ENCODE peak calls at places on chromosomes 12 and 14, in seven cellular contexts. One of them, this sample, is unnamed.

GRCh38 chr12:49367381-49368239 is at the start of gene SPATS2:
- DNase-seq in EL: peak
- DNase-seq in glomerular endothelial cell: no peak
- DNase-seq in mucosa of gallbladder: peak
- DNase-seq in HFF-Myc: no peak
- DNase-seq in cardiac muscle cell: no peak
- DNase-seq in choroid plexus epithelial cell: peak
- DNase-seq in this sample: peak

GRCh38 chr12:70048521-70049245 is 194.6 kb upstream of the CNOT2 start:
- DNase-seq in EL: no peak
- DNase-seq in glomerular endothelial cell: no peak
- DNase-seq in mucosa of gallbladder: no peak
- DNase-seq in HFF-Myc: no peak
- DNase-seq in cardiac muscle cell: no peak
- DNase-seq in choroid plexus epithelial cell: no peak
- DNase-seq in this sample: no peak

GRCh38 chr12:100715976-100716657 is 78.5 kb upstream of the ANO4 start:
- DNase-seq in EL: no peak
- DNase-seq in glomerular endothelial cell: no peak
- DNase-seq in mucosa of gallbladder: no peak
- DNase-seq in HFF-Myc: no peak
- DNase-seq in cardiac muscle cell: no peak
- DNase-seq in choroid plexus epithelial cell: no peak
- DNase-seq in this sample: no peak

GRCh38 chr12:90899456-90900182 is 55.4 kb downstream of the CCER1 start:
- DNase-seq in EL: peak
- DNase-seq in glomerular endothelial cell: no peak
- DNase-seq in mucosa of gallbladder: no peak
- DNase-seq in HFF-Myc: no peak
- DNase-seq in cardiac muscle cell: no peak
- DNase-seq in choroid plexus epithelial cell: peak
- DNase-seq in this sample: no peak

GRCh38 chr14:35386673-35387125 is 17.9 kb downstream of the NFKBIA start:
- DNase-seq in EL: no peak
- DNase-seq in glomerular endothelial cell: no peak
- DNase-seq in mucosa of gallbladder: no peak
- DNase-seq in HFF-Myc: no peak
- DNase-seq in cardiac muscle cell: peak
- DNase-seq in choroid plexus epithelial cell: peak
- DNase-seq in this sample: no peak

GRCh38 chr12:108621161-108621560 is 12.5 kb downstream of the SELPLG start:
- DNase-seq in EL: no peak
- DNase-seq in glomerular endothelial cell: no peak
- DNase-seq in mucosa of gallbladder: no peak
- DNase-seq in HFF-Myc: no peak
- DNase-seq in cardiac muscle cell: no peak
- DNase-seq in choroid plexus epithelial cell: no peak
- DNase-seq in this sample: no peak

GRCh38 chr12:52577316-52577715 is 3.7 kb upstream of the KRT74 start:
- DNase-seq in EL: no peak
- DNase-seq in glomerular endothelial cell: no peak
- DNase-seq in mucosa of gallbladder: no peak
- DNase-seq in HFF-Myc: no peak
- DNase-seq in cardiac muscle cell: no peak
- DNase-seq in choroid plexus epithelial cell: no peak
- DNase-seq in this sample: no peak

GRCh38 chr14:65476942-65477318 is 64.4 kb downstream of the FUT8 start:
- DNase-seq in EL: no peak
- DNase-seq in glomerular endothelial cell: no peak
- DNase-seq in mucosa of gallbladder: no peak
- DNase-seq in HFF-Myc: no peak
- DNase-seq in cardiac muscle cell: no peak
- DNase-seq in choroid plexus epithelial cell: no peak
- DNase-seq in this sample: no peak

GRCh38 chr12:85183855-85184254 is 96.2 kb upstream of the ALX1 start:
- DNase-seq in EL: no peak
- DNase-seq in glomerular endothelial cell: no peak
- DNase-seq in mucosa of gallbladder: no peak
- DNase-seq in HFF-Myc: no peak
- DNase-seq in cardiac muscle cell: no peak
- DNase-seq in choroid plexus epithelial cell: no peak
- DNase-seq in this sample: no peak

GRCh38 chr14:74558655-74559054 is 53.4 kb downstream of the LTBP2 start:
- DNase-seq in EL: no peak
- DNase-seq in glomerular endothelial cell: no peak
- DNase-seq in mucosa of gallbladder: no peak
- DNase-seq in HFF-Myc: no peak
- DNase-seq in cardiac muscle cell: no peak
- DNase-seq in choroid plexus epithelial cell: peak
- DNase-seq in this sample: no peak

GRCh38 chr12:31214626-31215520 is 111.1 kb downstream of the SINHCAF start:
- DNase-seq in EL: no peak
- DNase-seq in glomerular endothelial cell: no peak
- DNase-seq in mucosa of gallbladder: no peak
- DNase-seq in HFF-Myc: no peak
- DNase-seq in cardiac muscle cell: no peak
- DNase-seq in choroid plexus epithelial cell: no peak
- DNase-seq in this sample: no peak

GRCh38 chr12:43805857-43806736 is at the start of gene TWF1:
- DNase-seq in EL: peak
- DNase-seq in glomerular endothelial cell: peak
- DNase-seq in mucosa of gallbladder: peak
- DNase-seq in HFF-Myc: no peak
- DNase-seq in cardiac muscle cell: peak
- DNase-seq in choroid plexus epithelial cell: peak
- DNase-seq in this sample: peak

GRCh38 chr14:23831591-23831990 is 122.0 kb upstream of the DHRS4 start:
- DNase-seq in EL: no peak
- DNase-seq in glomerular endothelial cell: no peak
- DNase-seq in mucosa of gallbladder: no peak
- DNase-seq in HFF-Myc: no peak
- DNase-seq in cardiac muscle cell: no peak
- DNase-seq in choroid plexus epithelial cell: peak
- DNase-seq in this sample: no peak

GRCh38 chr14:68922201-68922613 is 56.9 kb downstream of the ACTN1 start:
- DNase-seq in EL: no peak
- DNase-seq in glomerular endothelial cell: no peak
- DNase-seq in mucosa of gallbladder: no peak
- DNase-seq in HFF-Myc: peak
- DNase-seq in cardiac muscle cell: no peak
- DNase-seq in choroid plexus epithelial cell: no peak
- DNase-seq in this sample: no peak

GRCh38 chr12:46133751-46134150 is 135.1 kb downstream of the SLC38A1 start:
- DNase-seq in EL: no peak
- DNase-seq in glomerular endothelial cell: no peak
- DNase-seq in mucosa of gallbladder: no peak
- DNase-seq in HFF-Myc: no peak
- DNase-seq in cardiac muscle cell: no peak
- DNase-seq in choroid plexus epithelial cell: peak
- DNase-seq in this sample: no peak

GRCh38 chr12:39490500-39491276 is 47.8 kb upstream of the KIF21A start:
- DNase-seq in EL: peak
- DNase-seq in glomerular endothelial cell: no peak
- DNase-seq in mucosa of gallbladder: no peak
- DNase-seq in HFF-Myc: no peak
- DNase-seq in cardiac muscle cell: no peak
- DNase-seq in choroid plexus epithelial cell: peak
- DNase-seq in this sample: no peak

GRCh38 chr14:67636361-67636919 is 16.7 kb downstream of the ARG2 start:
- DNase-seq in EL: no peak
- DNase-seq in glomerular endothelial cell: no peak
- DNase-seq in mucosa of gallbladder: no peak
- DNase-seq in HFF-Myc: no peak
- DNase-seq in cardiac muscle cell: no peak
- DNase-seq in choroid plexus epithelial cell: peak
- DNase-seq in this sample: no peak

GRCh38 chr12:92538970-92539749 is 163.6 kb upstream of the PLEKHG7 start:
- DNase-seq in EL: peak
- DNase-seq in glomerular endothelial cell: peak
- DNase-seq in mucosa of gallbladder: peak
- DNase-seq in HFF-Myc: peak
- DNase-seq in cardiac muscle cell: no peak
- DNase-seq in choroid plexus epithelial cell: peak
- DNase-seq in this sample: no peak

GRCh38 chr14:58673722-58674121 is 36.0 kb downstream of the DACT1 start:
- DNase-seq in EL: no peak
- DNase-seq in glomerular endothelial cell: no peak
- DNase-seq in mucosa of gallbladder: no peak
- DNase-seq in HFF-Myc: no peak
- DNase-seq in cardiac muscle cell: no peak
- DNase-seq in choroid plexus epithelial cell: no peak
- DNase-seq in this sample: no peak

GRCh38 chr12:46523863-46524770 is 151.5 kb upstream of the SLC38A2 start:
- DNase-seq in EL: peak
- DNase-seq in glomerular endothelial cell: no peak
- DNase-seq in mucosa of gallbladder: no peak
- DNase-seq in HFF-Myc: peak
- DNase-seq in cardiac muscle cell: no peak
- DNase-seq in choroid plexus epithelial cell: peak
- DNase-seq in this sample: no peak

GRCh38 chr12:75994069-75994740 is 37.4 kb downstream of the PHLDA1 start:
- DNase-seq in EL: no peak
- DNase-seq in glomerular endothelial cell: no peak
- DNase-seq in mucosa of gallbladder: no peak
- DNase-seq in HFF-Myc: no peak
- DNase-seq in cardiac muscle cell: no peak
- DNase-seq in choroid plexus epithelial cell: no peak
- DNase-seq in this sample: no peak

GRCh38 chr12:58811346-58811745 is 109.0 kb downstream of the LRIG3 start:
- DNase-seq in EL: no peak
- DNase-seq in glomerular endothelial cell: no peak
- DNase-seq in mucosa of gallbladder: no peak
- DNase-seq in HFF-Myc: no peak
- DNase-seq in cardiac muscle cell: no peak
- DNase-seq in choroid plexus epithelial cell: no peak
- DNase-seq in this sample: no peak

GRCh38 chr12:123444396-123445026 is 8.0 kb upstream of the RILPL2 start:
- DNase-seq in EL: no peak
- DNase-seq in glomerular endothelial cell: no peak
- DNase-seq in mucosa of gallbladder: no peak
- DNase-seq in HFF-Myc: no peak
- DNase-seq in cardiac muscle cell: no peak
- DNase-seq in choroid plexus epithelial cell: peak
- DNase-seq in this sample: no peak

GRCh38 chr12:45348986-45349385 is 133.1 kb downstream of the ANO6 start:
- DNase-seq in EL: no peak
- DNase-seq in glomerular endothelial cell: no peak
- DNase-seq in mucosa of gallbladder: no peak
- DNase-seq in HFF-Myc: no peak
- DNase-seq in cardiac muscle cell: no peak
- DNase-seq in choroid plexus epithelial cell: no peak
- DNase-seq in this sample: no peak

GRCh38 chr12:43586646-43587245 is 34.7 kb upstream of the ADAMTS20 start:
- DNase-seq in EL: no peak
- DNase-seq in glomerular endothelial cell: no peak
- DNase-seq in mucosa of gallbladder: no peak
- DNase-seq in HFF-Myc: no peak
- DNase-seq in cardiac muscle cell: no peak
- DNase-seq in choroid plexus epithelial cell: no peak
- DNase-seq in this sample: no peak

GRCh38 chr14:68950111-68950510 is 29.0 kb downstream of the ACTN1 start:
- DNase-seq in EL: peak
- DNase-seq in glomerular endothelial cell: no peak
- DNase-seq in mucosa of gallbladder: no peak
- DNase-seq in HFF-Myc: no peak
- DNase-seq in cardiac muscle cell: no peak
- DNase-seq in choroid plexus epithelial cell: peak
- DNase-seq in this sample: no peak

GRCh38 chr14:89792489-89793366 is 161.8 kb downstream of the EFCAB11 start:
- DNase-seq in EL: peak
- DNase-seq in glomerular endothelial cell: no peak
- DNase-seq in mucosa of gallbladder: no peak
- DNase-seq in HFF-Myc: no peak
- DNase-seq in cardiac muscle cell: no peak
- DNase-seq in choroid plexus epithelial cell: no peak
- DNase-seq in this sample: no peak

GRCh38 chr12:50132505-50133135 is 20.6 kb downstream of the COX14 start:
- DNase-seq in EL: no peak
- DNase-seq in glomerular endothelial cell: no peak
- DNase-seq in mucosa of gallbladder: no peak
- DNase-seq in HFF-Myc: no peak
- DNase-seq in cardiac muscle cell: peak
- DNase-seq in choroid plexus epithelial cell: peak
- DNase-seq in this sample: no peak

GRCh38 chr12:77239617-77240016 is 174.2 kb upstream of the E2F7 start:
- DNase-seq in EL: no peak
- DNase-seq in glomerular endothelial cell: no peak
- DNase-seq in mucosa of gallbladder: no peak
- DNase-seq in HFF-Myc: no peak
- DNase-seq in cardiac muscle cell: no peak
- DNase-seq in choroid plexus epithelial cell: no peak
- DNase-seq in this sample: no peak

GRCh38 chr12:52321433-52321832 is 235 bp upstream of the KRT83 start:
- DNase-seq in EL: no peak
- DNase-seq in glomerular endothelial cell: no peak
- DNase-seq in mucosa of gallbladder: no peak
- DNase-seq in HFF-Myc: no peak
- DNase-seq in cardiac muscle cell: no peak
- DNase-seq in choroid plexus epithelial cell: no peak
- DNase-seq in this sample: no peak

GRCh38 chr14:21092147-21093011 is 6.1 kb downstream of the ZNF219 start:
- DNase-seq in EL: peak
- DNase-seq in glomerular endothelial cell: no peak
- DNase-seq in mucosa of gallbladder: peak
- DNase-seq in HFF-Myc: no peak
- DNase-seq in cardiac muscle cell: peak
- DNase-seq in choroid plexus epithelial cell: peak
- DNase-seq in this sample: peak

GRCh38 chr12:89273525-89273924 is 78.8 kb downstream of the DUSP6 start:
- DNase-seq in EL: no peak
- DNase-seq in glomerular endothelial cell: no peak
- DNase-seq in mucosa of gallbladder: no peak
- DNase-seq in HFF-Myc: no peak
- DNase-seq in cardiac muscle cell: no peak
- DNase-seq in choroid plexus epithelial cell: no peak
- DNase-seq in this sample: no peak

GRCh38 chr14:96281486-96281885 is 25.5 kb downstream of the BDKRB1 start:
- DNase-seq in EL: no peak
- DNase-seq in glomerular endothelial cell: no peak
- DNase-seq in mucosa of gallbladder: no peak
- DNase-seq in HFF-Myc: no peak
- DNase-seq in cardiac muscle cell: no peak
- DNase-seq in choroid plexus epithelial cell: no peak
- DNase-seq in this sample: no peak

GRCh38 chr12:122352394-122352793 is 70.1 kb downstream of the CLIP1 start:
- DNase-seq in EL: no peak
- DNase-seq in glomerular endothelial cell: no peak
- DNase-seq in mucosa of gallbladder: no peak
- DNase-seq in HFF-Myc: no peak
- DNase-seq in cardiac muscle cell: no peak
- DNase-seq in choroid plexus epithelial cell: no peak
- DNase-seq in this sample: no peak

GRCh38 chr14:102516531-102517411 is 7.2 kb upstream of the ANKRD9 start:
- DNase-seq in EL: peak
- DNase-seq in glomerular endothelial cell: no peak
- DNase-seq in mucosa of gallbladder: peak
- DNase-seq in HFF-Myc: no peak
- DNase-seq in cardiac muscle cell: peak
- DNase-seq in choroid plexus epithelial cell: no peak
- DNase-seq in this sample: peak

GRCh38 chr12:129258781-129259318 is 405.6 kb downstream of the GLT1D1 start:
- DNase-seq in EL: no peak
- DNase-seq in glomerular endothelial cell: no peak
- DNase-seq in mucosa of gallbladder: no peak
- DNase-seq in HFF-Myc: no peak
- DNase-seq in cardiac muscle cell: no peak
- DNase-seq in choroid plexus epithelial cell: no peak
- DNase-seq in this sample: no peak

GRCh38 chr14:94738786-94739185 is 31.1 kb downstream of the GSC start:
- DNase-seq in EL: peak
- DNase-seq in glomerular endothelial cell: no peak
- DNase-seq in mucosa of gallbladder: no peak
- DNase-seq in HFF-Myc: no peak
- DNase-seq in cardiac muscle cell: no peak
- DNase-seq in choroid plexus epithelial cell: peak
- DNase-seq in this sample: no peak

GRCh38 chr12:64611430-64612286 is 1.4 kb downstream of the RASSF3 start:
- DNase-seq in EL: peak
- DNase-seq in glomerular endothelial cell: no peak
- DNase-seq in mucosa of gallbladder: no peak
- DNase-seq in HFF-Myc: no peak
- DNase-seq in cardiac muscle cell: peak
- DNase-seq in choroid plexus epithelial cell: peak
- DNase-seq in this sample: no peak

This sample was measured in HuH-7.5.